ENCODE peak calls at places on chromosome 14, in eight cellular contexts. Z is mammary epithelial cell, N is HCT116, S is mesendoderm, T is PC-3, C is DND-41, E is neural progenitor cell, K is neuronal stem cell. B is an unnamed sample.

GRCh38 chr14:101496779-101497420 is 64.4 kb upstream of the DIO3 start:
- DNase-seq in E (peak; percentile 78), S (peak; percentile 48), C (no peak), T (no peak), K (peak; percentile 79), N (no peak), Z (no peak), B (no peak)

GRCh38 chr14:100619382-100620305 is 32.4 kb upstream of the BEGAIN start:
- DNase-seq in C (no peak), N (no peak), K (no peak), T (no peak), S (no peak), E (no peak), Z (no peak), B (no peak)

GRCh38 chr14:104735830-104736642 is 12.0 kb downstream of the ADSS1 start:
- DNase-seq in N (no peak), Z (peak; percentile 30), T (no peak), C (no peak), E (no peak), S (no peak), K (no peak), B (peak; percentile 91)

GRCh38 chr14:70033561-70033960 is 154.3 kb downstream of the SMOC1 start:
- DNase-seq in N (no peak), K (no peak), C (no peak), E (no peak), S (no peak), T (no peak), Z (no peak), B (no peak)

GRCh38 chr14:100065161-100065871 is at the start of gene EVL:
- DNase-seq in E (no peak), N (no peak), Z (no peak), K (no peak), C (peak; percentile 93), S (no peak), T (no peak), B (no peak)

GRCh38 chr14:21860172-21860571 is 186.6 kb upstream of the OR4E1 start:
- DNase-seq in K (peak; percentile 9), E (peak; percentile 56), Z (peak; percentile 22), T (peak; percentile 40), S (peak; percentile 75), C (peak; percentile 20), N (peak; percentile 22), B (peak; percentile 1)

GRCh38 chr14:39050389-39050788 is 52.6 kb downstream of the SEC23A start:
- DNase-seq in N (no peak), Z (peak; percentile 88), S (no peak), E (no peak), T (peak; percentile 73), C (no peak), K (no peak), B (peak; percentile 72)

GRCh38 chr14:69005432-69006148 is 26.5 kb upstream of the ACTN1 start:
- DNase-seq in K (peak; percentile 29), N (peak; percentile 47), E (peak; percentile 17), C (no peak), Z (peak; percentile 88), T (peak; percentile 91), S (peak; percentile 85), B (peak; percentile 94)

GRCh38 chr14:79724934-79725717 is 486.2 kb downstream of the DIO2 start:
- DNase-seq in E (no peak), S (no peak), K (no peak), T (no peak), Z (no peak), N (no peak), C (peak; percentile 72), B (no peak)

GRCh38 chr14:58288106-58288792 is 10.1 kb upstream of the ARID4A start:
- DNase-seq in S (no peak), T (no peak), E (no peak), C (no peak), N (no peak), K (no peak), Z (no peak), B (peak; percentile 70)

GRCh38 chr14:59465570-59466150 is 480 bp upstream of the GPR135 start:
- DNase-seq in Z (no peak), C (no peak), S (no peak), N (no peak), T (no peak), E (no peak), K (no peak), B (no peak)

GRCh38 chr14:59460378-59460777 is 4.8 kb downstream of the GPR135 start:
- DNase-seq in T (no peak), S (no peak), E (no peak), K (no peak), N (no peak), Z (no peak), C (no peak), B (no peak)

GRCh38 chr14:59463773-59464650 is 1.2 kb downstream of the GPR135 start:
- DNase-seq in N (no peak), S (peak; percentile 39), Z (no peak), C (no peak), K (no peak), T (no peak), E (peak; percentile 19), B (peak; percentile 62)

GRCh38 chr14:59461891-59462290 is 3.3 kb downstream of the GPR135 start:
- DNase-seq in S (no peak), K (no peak), Z (no peak), C (no peak), T (no peak), E (no peak), N (no peak), B (no peak)

GRCh38 chr14:59464651-59465569 is at the start of gene GPR135:
- DNase-seq in K (peak; percentile 70), E (peak; percentile 89), T (peak; percentile 87), Z (peak; percentile 26), N (no peak), C (no peak), S (peak; percentile 81), B (peak; percentile 75)
- H3K9ac ChIP-seq in K (peak within 1 kb of the TSS; percentile 89), E (no peak within 1 kb of the TSS), T (peak within 1 kb of the TSS; percentile 46), Z (no peak within 1 kb of the TSS), N (no peak within 1 kb of the TSS), C (no peak within 1 kb of the TSS), S (peak within 1 kb of the TSS; percentile 72), B (peak within 1 kb of the TSS; percentile 64)

DNA sequence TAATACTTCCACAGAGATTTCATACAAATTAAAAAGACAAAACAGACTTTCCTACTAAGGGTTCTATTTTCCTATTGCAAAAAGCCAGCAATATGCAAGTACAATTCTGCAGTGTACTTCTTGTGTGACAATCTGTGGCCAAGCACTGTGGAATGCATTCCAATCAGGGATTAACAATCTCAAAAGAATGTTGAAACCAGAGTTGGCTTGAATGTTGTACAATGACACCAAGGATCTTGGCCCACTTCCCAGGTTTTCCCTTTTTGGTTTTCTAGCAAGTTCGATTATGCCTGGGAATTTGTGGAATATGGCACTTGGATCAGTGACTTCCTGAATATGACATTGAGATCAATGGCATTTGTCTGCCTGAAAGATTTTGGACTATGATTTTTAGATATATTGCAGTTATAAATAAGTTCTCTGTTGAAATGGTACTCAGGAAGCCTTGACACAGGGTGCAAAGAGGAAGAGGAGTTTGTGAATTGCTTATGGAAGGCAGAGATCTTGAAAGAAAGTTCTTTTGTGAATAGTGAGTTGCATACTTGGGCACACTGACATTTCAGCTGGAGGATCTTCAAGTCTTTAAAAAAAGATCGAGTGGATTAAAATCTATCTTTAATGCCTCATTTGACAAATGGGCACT is 81.4 kb upstream of the FERMT2 start:
- DNase-seq in S (no peak), Z (peak; percentile 34), E (peak; percentile 34), C (no peak), N (peak; percentile 40), T (peak; percentile 96), K (peak; percentile 5), B (peak; percentile 91)
- H3K9ac ChIP-seq in S (no peak overlapping the region), Z (no peak overlapping the region), E (no peak overlapping the region), C (no peak overlapping the region), N (no peak overlapping the region), T (no peak overlapping the region), K (no peak overlapping the region), B (peak overlapping the region; percentile 43)

GRCh38 chr14:56795284-56795622 is 15.0 kb downstream of the OTX2 start:
- DNase-seq in S (no peak), K (no peak), T (no peak), N (no peak), C (no peak), Z (no peak), E (no peak), B (no peak)

GRCh38 chr14:56787530-56787929 is 22.7 kb downstream of the OTX2 start:
- DNase-seq in Z (no peak), S (no peak), N (no peak), K (no peak), T (no peak), E (no peak), C (no peak), B (no peak)

GRCh38 chr14:56794088-56794556 is 16.2 kb downstream of the OTX2 start:
- DNase-seq in T (no peak), K (no peak), N (no peak), S (peak; percentile 84), C (no peak), E (peak; percentile 55), Z (no peak), B (no peak)

GRCh38 chr14:56794557-56795283 is 15.6 kb downstream of the OTX2 start:
- DNase-seq in E (peak; percentile 69), N (no peak), C (no peak), T (no peak), Z (no peak), K (no peak), S (peak; percentile 65), B (no peak)

DNA sequence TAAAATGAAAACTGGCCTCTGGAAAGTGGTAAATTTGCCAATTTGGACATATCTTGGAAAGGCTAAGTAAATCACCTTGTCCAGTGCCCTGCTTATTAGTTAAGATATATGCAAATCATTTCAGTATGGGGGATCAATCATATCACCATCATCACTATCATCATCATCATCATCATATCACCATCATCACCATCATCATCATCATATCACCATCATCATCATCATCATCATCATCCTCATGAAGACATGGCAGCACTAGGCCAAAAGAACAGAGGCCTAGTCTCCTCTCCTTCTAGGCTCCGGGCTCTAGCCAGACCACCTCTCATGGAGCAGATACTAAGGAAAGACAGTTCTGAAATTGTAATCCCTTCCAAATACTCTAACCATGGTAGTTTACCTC is 20.3 kb downstream of the OTX2 start:
- DNase-seq in T (no peak), E (no peak), N (no peak), Z (no peak), S (peak; percentile 29), K (no peak), C (no peak), B (no peak)
- H3K9ac ChIP-seq in T (no peak overlapping the region), E (no peak overlapping the region), N (no peak overlapping the region), Z (no peak overlapping the region), S (no peak overlapping the region), K (no peak overlapping the region), C (no peak overlapping the region), B (no peak overlapping the region)

GRCh38 chr14:32397871-32398640 is 69.0 kb downstream of the AKAP6 start:
- DNase-seq in T (peak; percentile 94), N (no peak), S (no peak), K (no peak), E (no peak), Z (peak; percentile 82), C (no peak), B (peak; percentile 83)

GRCh38 chr14:32399920-32400319 is 70.8 kb downstream of the AKAP6 start:
- DNase-seq in S (no peak), E (no peak), K (no peak), Z (no peak), T (no peak), N (no peak), C (no peak), B (no peak)

GRCh38 chr14:32396874-32397273 is 67.8 kb downstream of the AKAP6 start:
- DNase-seq in Z (no peak), N (no peak), C (no peak), T (no peak), S (no peak), E (no peak), K (no peak), B (no peak)

GRCh38 chr14:32403688-32404087 is 74.6 kb downstream of the AKAP6 start:
- DNase-seq in T (peak; percentile 45), E (no peak), C (no peak), Z (peak; percentile 21), N (no peak), K (no peak), S (no peak), B (no peak)

GRCh38 chr14:32400480-32400879 is 71.4 kb downstream of the AKAP6 start:
- DNase-seq in T (peak; percentile 61), K (no peak), E (no peak), C (no peak), N (no peak), Z (peak; percentile 43), S (no peak), B (no peak)
- H3K9ac ChIP-seq in T (no peak overlapping the region), K (no peak overlapping the region), E (no peak overlapping the region), C (no peak overlapping the region), N (no peak overlapping the region), Z (no peak overlapping the region), S (no peak overlapping the region), B (no peak overlapping the region)

B was measured in adipocyte.